ENCODE peak calls at places on chromosome 18, in five cellular contexts. T, N, K, H and C are unnamed samples.

GRCh38 chr18:26103579-26103978 is 13.2 kb upstream of the SS18 start:
- DNase-seq in K (peak), T (peak), H (no peak), N (no peak), C (peak)

GRCh38 chr18:70931942-70932814 is 643.3 kb downstream of the SOCS6 start:
- DNase-seq in K (no peak), T (no peak), H (peak), N (peak), C (no peak)

GRCh38 chr18:9082763-9083510 is 19.6 kb upstream of the NDUFV2 start:
- DNase-seq in N (no peak), H (no peak), K (peak), T (peak), C (peak)

GRCh38 chr18:9719421-9719981 is 11.4 kb downstream of the RAB31 start:
- DNase-seq in K (no peak), N (no peak), T (no peak), H (peak), C (no peak)

GRCh38 chr18:3649559-3650426 is 199.8 kb downstream of the TGIF1 start:
- DNase-seq in N (no peak), T (no peak), H (peak), K (no peak), C (no peak)

GRCh38 chr18:26943906-26944305 is 78.4 kb upstream of the AQP4 start:
- DNase-seq in K (no peak), N (no peak), T (no peak), H (no peak), C (no peak)

GRCh38 chr18:36662000-36662399 is 166.8 kb downstream of the TPGS2 start:
- DNase-seq in H (peak), N (no peak), K (no peak), T (no peak), C (no peak)

GRCh38 chr18:10298346-10298745 is 156.1 kb upstream of the APCDD1 start:
- DNase-seq in K (no peak), N (no peak), T (no peak), H (no peak), C (no peak)

GRCh38 chr18:79546781-79547272 is 132.8 kb upstream of the CTDP1 start:
- DNase-seq in K (no peak), N (no peak), T (no peak), H (no peak), C (no peak)

GRCh38 chr18:59885579-59886163 is 14.1 kb upstream of the PMAIP1 start:
- DNase-seq in T (peak), H (peak), K (peak), N (no peak), C (peak)

GRCh38 chr18:22302152-22302551 is 115.6 kb downstream of the CTAGE1 start:
- DNase-seq in T (no peak), K (no peak), H (no peak), N (no peak), C (no peak)